ENCODE peak calls at places on chromosomes 12 and 14, in ten cellular contexts. Q is MG63; B is left cardiac atrium; A is cortex of kidney; V is T47D; M is HuH-7.5; J is hepatic stellate cell; K is HT-29; Y is A549; N is activated CD4-positive, alpha-beta T cell treated with anti-CD3 and anti-CD28 coated beads for 1 hour. C is an unnamed sample.

GRCh38 chr12:50573271-50573670 is 68.5 kb downstream of the DIP2B start:
- DNase-seq in Q (no peak), B (no peak), A (no peak), V (no peak), M (no peak), J (no peak), K (no peak), Y (no peak), N (no peak), C (no peak)

GRCh38 chr14:66600416-66600815 is 92.5 kb downstream of the GPHN start:
- DNase-seq in Q (no peak), B (no peak), A (no peak), V (no peak), M (no peak), J (no peak), K (no peak), Y (no peak), N (no peak), C (no peak)

GRCh38 chr12:25960176-25960575 is 1.7 kb downstream of the RASSF8 start:
- DNase-seq in Q (peak), B (peak), A (no peak), V (no peak), M (no peak), J (no peak), K (no peak), Y (peak), N (no peak), C (no peak)

GRCh38 chr12:389138-390096 is at the start of gene KDM5A:
- DNase-seq in Q (peak), B (peak), A (no peak), V (peak), M (peak), J (peak), K (peak), Y (peak), N (peak), C (peak)

GRCh38 chr12:107468976-107469375 is 216.6 kb upstream of the PWP1 start:
- DNase-seq in Q (no peak), B (no peak), A (no peak), V (no peak), M (no peak), J (no peak), K (no peak), Y (no peak), N (no peak), C (no peak)

GRCh38 chr12:118307069-118307954 is 65.4 kb downstream of the TAOK3 start:
- DNase-seq in Q (peak), B (no peak), A (no peak), V (no peak), M (no peak), J (peak), K (no peak), Y (peak), N (no peak), C (no peak)

GRCh38 chr14:24165785-24166184 is 4.7 kb downstream of the IRF9 start:
- DNase-seq in Q (no peak), B (no peak), A (no peak), V (no peak), M (no peak), J (no peak), K (no peak), Y (no peak), N (no peak), C (no peak)

GRCh38 chr12:46874642-46875041 is 48.8 kb upstream of the SLC38A4 start:
- DNase-seq in Q (peak), B (peak), A (no peak), V (no peak), M (no peak), J (no peak), K (no peak), Y (no peak), N (no peak), C (no peak)

GRCh38 chr12:109098671-109099070 is 1.3 kb downstream of the UNG start:
- DNase-seq in Q (no peak), B (no peak), A (no peak), V (no peak), M (no peak), J (peak), K (peak), Y (no peak), N (no peak), C (no peak)

GRCh38 chr12:51917041-51917590 is 9.8 kb downstream of the ACVRL1 start:
- DNase-seq in Q (no peak), B (no peak), A (no peak), V (no peak), M (no peak), J (no peak), K (no peak), Y (no peak), N (no peak), C (no peak)

GRCh38 chr14:76349993-76350392 is 25.9 kb upstream of the ESRRB start:
- DNase-seq in Q (no peak), B (no peak), A (no peak), V (no peak), M (no peak), J (no peak), K (no peak), Y (no peak), N (no peak), C (no peak)

GRCh38 chr12:12998248-12998647 is 1.8 kb downstream of the HEBP1 start:
- DNase-seq in Q (no peak), B (no peak), A (no peak), V (no peak), M (no peak), J (no peak), K (no peak), Y (no peak), N (no peak), C (no peak)

GRCh38 chr12:124917135-124917840 is 2.8 kb upstream of the UBC start:
- DNase-seq in Q (peak), B (peak), A (no peak), V (peak), M (no peak), J (peak), K (peak), Y (peak), N (peak), C (peak)

GRCh38 chr12:6570264-6570887 is 2.3 kb upstream of the NOP2 start:
- DNase-seq in Q (peak), B (peak), A (no peak), V (peak), M (peak), J (peak), K (peak), Y (peak), N (no peak), C (no peak)

GRCh38 chr14:77707724-77708408 is at the start of the genes ALKBH1 and SLIRP:
- DNase-seq in Q (peak), B (peak), A (no peak), V (peak), M (peak), J (peak), K (peak), Y (peak), N (peak), C (peak)

GRCh38 chr14:105087963-105088811 is 23.0 kb upstream of the GPR132 start:
- DNase-seq in Q (peak), B (peak), A (no peak), V (peak), M (peak), J (peak), K (peak), Y (peak), N (no peak), C (peak)

GRCh38 chr12:68331500-68331868 is 678 bp downstream of the MDM1 start:
- DNase-seq in Q (no peak), B (no peak), A (no peak), V (no peak), M (peak), J (no peak), K (no peak), Y (no peak), N (no peak), C (no peak)

GRCh38 chr12:42473130-42473529 is 116.4 kb downstream of the PRICKLE1 start:
- DNase-seq in Q (no peak), B (no peak), A (no peak), V (no peak), M (no peak), J (peak), K (no peak), Y (no peak), N (no peak), C (no peak)

GRCh38 chr12:132291402-132292175 is 37.8 kb downstream of the GALNT9 start:
- DNase-seq in Q (no peak), B (peak), A (no peak), V (no peak), M (no peak), J (no peak), K (no peak), Y (no peak), N (no peak), C (no peak)

GRCh38 chr14:51500776-51501175 is 150.9 kb upstream of the FRMD6 start:
- DNase-seq in Q (no peak), B (no peak), A (no peak), V (no peak), M (no peak), J (no peak), K (no peak), Y (no peak), N (no peak), C (no peak)